ENCODE peak calls at places on chromosomes 11 and 22, in four cellular contexts. T is neural crest cell, K is WTC11, Q is tibial artery. O is an unnamed sample.

GRCh38 chr22:36331912-36332622 is 55.7 kb downstream of the MYH9 start:
- DNase-seq in K (no peak), Q (peak), T (no peak), O (no peak)

GRCh38 chr22:40757071-40757470 is 62.1 kb downstream of the SLC25A17 start:
- DNase-seq in T (no peak), K (no peak), Q (no peak), O (no peak)

GRCh38 chr22:48575567-48576332 is 1251.9 kb downstream of the BRD1 start:
- DNase-seq in T (no peak), K (no peak), Q (no peak), O (peak)

GRCh38 chr11:82038151-82038550 is 695.5 kb downstream of the FAM181B start:
- DNase-seq in K (no peak), T (no peak), Q (no peak), O (no peak)

GRCh38 chr11:120516461-120517389 is 5.2 kb downstream of the GRIK4 start:
- DNase-seq in T (no peak), K (no peak), Q (no peak), O (peak)

GRCh38 chr11:77547863-77548551 is 41.7 kb upstream of the AQP11 start:
- DNase-seq in K (peak), Q (peak), T (peak), O (peak)

GRCh38 chr22:19062139-19062789 is 59.9 kb downstream of the DGCR2 start:
- DNase-seq in Q (no peak), K (no peak), T (no peak), O (no peak)

GRCh38 chr11:70326365-70326803 is 55.9 kb downstream of the PPFIA1 start:
- DNase-seq in T (no peak), Q (peak), K (no peak), O (no peak)

GRCh38 chr11:118485273-118485672 is 42.0 kb upstream of the TTC36 start:
- DNase-seq in Q (no peak), T (no peak), K (no peak), O (no peak)
- TF ChIP-seq CTCF in Q (no peak), T (peak), K (no peak), O (no peak)

GRCh38 chr11:12099132-12099873 is 11.1 kb upstream of the MICAL2 start:
- DNase-seq in K (no peak), Q (no peak), T (no peak), O (no peak)
- TF ChIP-seq CTCF in K (no peak), Q (no peak), T (peak), O (peak)

GRCh38 chr22:44313385-44314006 is 745 bp upstream of the SHISAL1 start:
- DNase-seq in T (no peak), Q (no peak), K (no peak), O (no peak)
- TF ChIP-seq CTCF in T (no peak), Q (no peak), K (no peak), O (no peak)

GRCh38 chr11:104254347-104254746 is 90.4 kb upstream of the PDGFD start:
- DNase-seq in Q (no peak), T (peak), K (peak), O (peak)
- TF ChIP-seq CTCF in Q (no peak), T (peak), K (peak), O (peak)

DNA sequence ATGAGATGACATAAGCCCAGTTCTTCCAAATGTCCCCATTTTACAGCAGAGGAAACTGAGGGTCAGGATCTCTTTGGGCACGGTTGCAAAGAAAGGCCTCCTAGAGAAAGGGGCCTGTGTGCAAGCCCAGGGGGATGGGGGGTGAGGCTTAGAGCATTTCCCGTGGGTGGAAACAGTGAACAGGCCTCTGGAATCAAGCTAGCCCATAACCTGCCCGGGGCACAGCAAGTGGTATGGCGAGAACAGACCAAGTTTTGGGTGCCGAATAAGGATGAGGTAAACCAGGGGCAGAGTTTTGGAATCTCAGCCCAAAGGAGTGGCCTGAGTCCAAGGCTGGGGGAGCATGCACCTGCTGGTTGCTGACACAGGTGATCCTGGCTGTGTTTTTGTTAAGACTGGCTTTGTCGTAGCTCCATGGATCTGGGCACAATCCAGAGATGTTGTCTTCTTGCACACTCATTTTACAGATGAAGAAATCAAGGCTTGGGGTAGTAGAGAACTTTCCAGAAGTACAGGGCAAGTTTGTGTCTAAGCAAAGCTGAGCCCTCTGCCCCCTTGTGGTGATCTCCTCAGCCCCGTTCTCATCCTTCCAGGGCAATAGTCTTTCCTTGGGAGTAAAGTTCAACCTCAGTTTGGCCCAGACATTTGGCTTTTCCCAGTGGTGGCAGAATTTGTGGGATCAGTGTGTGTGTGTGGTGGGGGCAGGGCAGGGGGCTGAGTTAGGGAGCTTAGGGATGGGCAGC is 53.5 kb upstream of the MYEOV start:
- DNase-seq in Q (peak), T (no peak), K (no peak), O (peak)
- TF ChIP-seq CTCF in Q (no peak), T (peak), K (peak), O (peak)